ENCODE peak calls at places on chromosomes 1 and 21, in eight cellular contexts. I, C, E, L, G, B, Q and T are unnamed samples.
A peak's percentile ranks its signal among the peaks of the same experiment; 100 is the strongest.

GRCh38 chr1:178052650-178053461 is 41.0 kb upstream of the RASAL2 start:
- DNase-seq in I (no peak), C (peak; percentile 15), E (peak; percentile 52), L (no peak), G (peak; percentile 35), B (peak; percentile 54), Q (peak; percentile 44), T (no peak)

GRCh38 chr1:185400057-185400456 is 83.0 kb upstream of the IVNS1ABP start:
- DNase-seq in I (no peak), C (no peak), E (peak; percentile 80), L (peak; percentile 24), G (peak; percentile 76), B (peak; percentile 77), Q (peak; percentile 76), T (peak; percentile 55)

GRCh38 chr1:46442317-46443161 is 47.1 kb upstream of the DMBX1 start:
- DNase-seq in I (peak; percentile 48), C (peak; percentile 99), E (peak; percentile 37), L (peak; percentile 20), G (peak; percentile 76), B (peak; percentile 87), Q (peak; percentile 72), T (peak; percentile 34)

GRCh38 chr1:196128835-196129234 is 479.4 kb downstream of the KCNT2 start:
- DNase-seq in I (no peak), C (no peak), E (no peak), L (no peak), G (no peak), B (no peak), Q (no peak), T (no peak)

GRCh38 chr21:31530918-31531705 is 128.4 kb upstream of the SOD1 start:
- DNase-seq in I (no peak), C (no peak), E (peak; percentile 68), L (no peak), G (no peak), B (no peak), Q (no peak), T (no peak)

GRCh38 chr1:64195089-64195410 is 8.4 kb upstream of the UBE2U start:
- DNase-seq in I (no peak), C (no peak), E (no peak), L (no peak), G (peak; percentile 44), B (peak; percentile 42), Q (no peak), T (peak; percentile 8)

GRCh38 chr1:48823161-48823560 is 46.5 kb upstream of the BEND5 start:
- DNase-seq in I (no peak), C (no peak), E (no peak), L (no peak), G (no peak), B (no peak), Q (no peak), T (no peak)

GRCh38 chr21:29340228-29340627 is 41.5 kb downstream of the BACH1 start:
- DNase-seq in I (no peak), C (no peak), E (no peak), L (no peak), G (no peak), B (peak; percentile 37), Q (peak; percentile 59), T (no peak)

GRCh38 chr1:28062806-28063205 is 25.6 kb downstream of the EYA3 start:
- DNase-seq in I (no peak), C (no peak), E (no peak), L (no peak), G (no peak), B (peak; percentile 27), Q (no peak), T (no peak)

GRCh38 chr1:2273401-2274090 is 45.4 kb downstream of the SKI start:
- DNase-seq in I (no peak), C (no peak), E (no peak), L (no peak), G (no peak), B (no peak), Q (no peak), T (no peak)

GRCh38 chr1:204563780-204564179 is 47.6 kb downstream of the MDM4 start:
- DNase-seq in I (no peak), C (no peak), E (no peak), L (no peak), G (no peak), B (no peak), Q (no peak), T (no peak)

GRCh38 chr1:71944006-71944405 is 338.3 kb downstream of the NEGR1 start:
- DNase-seq in I (no peak), C (no peak), E (no peak), L (no peak), G (no peak), B (no peak), Q (no peak), T (no peak)

GRCh38 chr1:203325004-203325417 is 19.7 kb downstream of the BTG2 start:
- DNase-seq in I (no peak), C (peak; percentile 70), E (peak; percentile 80), L (no peak), G (peak; percentile 40), B (no peak), Q (no peak), T (no peak)

GRCh38 chr1:41666991-41667631 is 182.6 kb upstream of the EDN2 start:
- DNase-seq in I (no peak), C (no peak), E (no peak), L (no peak), G (no peak), B (peak; percentile 53), Q (no peak), T (no peak)

GRCh38 chr1:68551459-68551858 is 54.6 kb upstream of the DEPDC1 start:
- DNase-seq in I (no peak), C (no peak), E (no peak), L (no peak), G (no peak), B (no peak), Q (no peak), T (no peak)

GRCh38 chr1:161491472-161491871 is 13.8 kb upstream of the FCGR2A start:
- DNase-seq in I (no peak), C (no peak), E (no peak), L (no peak), G (no peak), B (no peak), Q (no peak), T (no peak)

GRCh38 chr1:94658221-94658620 is 116.7 kb upstream of the F3 start:
- DNase-seq in I (no peak), C (no peak), E (no peak), L (no peak), G (peak; percentile 99), B (peak; percentile 86), Q (peak; percentile 28), T (peak; percentile 7)

GRCh38 chr1:2840036-2840809 is 38.7 kb upstream of the TTC34 start:
- DNase-seq in I (no peak), C (peak; percentile 56), E (no peak), L (no peak), G (no peak), B (no peak), Q (no peak), T (no peak)

GRCh38 chr1:117607471-117607870 is 1.6 kb downstream of the TENT5C start:
- DNase-seq in I (peak; percentile 49), C (peak; percentile 74), E (no peak), L (no peak), G (no peak), B (no peak), Q (no peak), T (no peak)

GRCh38 chr1:1926886-1927660 is 8.0 kb upstream of the TMEM52 start:
- DNase-seq in I (no peak), C (no peak), E (no peak), L (no peak), G (no peak), B (no peak), Q (no peak), T (no peak)

GRCh38 chr1:59768752-59769411 is 45.9 kb upstream of the HOOK1 start:
- DNase-seq in I (no peak), C (no peak), E (no peak), L (no peak), G (no peak), B (no peak), Q (no peak), T (no peak)

GRCh38 chr1:89023026-89023425 is 360 bp upstream of the GBP3 start:
- DNase-seq in I (no peak), C (no peak), E (no peak), L (no peak), G (no peak), B (no peak), Q (no peak), T (no peak)

GRCh38 chr1:89025928-89026327 is 3.3 kb upstream of the GBP3 start:
- DNase-seq in I (no peak), C (no peak), E (no peak), L (no peak), G (no peak), B (no peak), Q (no peak), T (no peak)

GRCh38 chr1:89022167-89022959 is at the start of gene GBP3:
- DNase-seq in I (no peak), C (no peak), E (peak; percentile 36), L (peak; percentile 11), G (peak; percentile 79), B (peak; percentile 72), Q (peak; percentile 84), T (peak; percentile 43)
- H3K4me3 ChIP-seq in I (peak within 1 kb of the TSS; percentile 53), C (no peak within 1 kb of the TSS), E (peak within 1 kb of the TSS; percentile 78), L (peak within 1 kb of the TSS; percentile 79), G (peak within 1 kb of the TSS; percentile 86), B (peak within 1 kb of the TSS; percentile 90), Q (peak within 1 kb of the TSS; percentile 84), T (peak within 1 kb of the TSS; percentile 56)

DNA sequence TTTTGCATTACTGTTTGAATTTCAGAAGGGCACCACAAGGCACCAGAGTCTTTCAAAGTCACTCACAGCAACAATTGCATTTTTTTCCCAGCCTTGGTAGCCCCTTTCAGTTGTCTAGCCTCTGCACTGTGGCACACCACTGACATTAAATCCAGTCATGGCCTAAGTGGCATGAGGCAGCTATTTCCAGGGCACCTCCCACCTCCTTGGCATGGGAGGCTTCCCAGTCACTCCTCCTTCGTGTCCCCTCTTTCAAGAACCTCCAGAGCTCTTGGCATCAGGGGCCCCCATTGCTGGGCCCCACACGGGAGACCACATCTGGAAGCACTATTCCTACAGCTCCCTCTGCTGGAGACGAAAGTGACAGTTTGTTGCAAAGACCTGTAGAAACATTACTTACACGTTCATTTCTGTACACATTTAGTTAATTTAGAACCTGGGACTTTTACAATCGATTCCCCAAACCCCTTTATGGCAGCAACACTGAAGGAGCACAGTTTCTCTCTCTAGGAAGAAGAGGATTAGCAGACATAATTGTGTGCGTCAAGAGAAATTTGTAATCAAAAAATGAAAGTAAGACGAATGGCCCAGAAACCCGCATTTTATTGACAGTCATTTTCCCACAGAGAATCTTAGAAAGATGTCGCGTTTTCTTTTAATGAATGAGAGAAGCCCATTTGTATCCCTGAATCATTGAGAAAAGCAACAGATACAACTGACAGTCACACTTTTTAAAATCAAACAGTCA is 5.7 kb upstream of the CHD5 start:
- DNase-seq in I (no peak), C (peak; percentile 80), E (no peak), L (no peak), G (peak; percentile 49), B (peak; percentile 57), Q (peak; percentile 52), T (no peak)
- TF ChIP-seq CTCF in I (no peak), C (peak; percentile 93), E (peak; percentile 48), L (peak; percentile 52), G (peak; percentile 53), B (peak; percentile 51), Q (peak; percentile 59), T (peak; percentile 55)

GRCh38 chr1:156927215-156928042 is 7.0 kb downstream of the LRRC71 start:
- DNase-seq in I (peak; percentile 34), C (peak; percentile 97), E (peak; percentile 34), L (peak; percentile 26), G (peak; percentile 67), B (peak; percentile 63), Q (peak; percentile 64), T (no peak)
- H3K4me3 ChIP-seq in I (peak overlapping the region; percentile 34), C (peak overlapping the region; percentile 75), E (peak overlapping the region; percentile 29), L (peak overlapping the region; percentile 50), G (peak overlapping the region; percentile 15), B (no peak overlapping the region), Q (peak overlapping the region; percentile 39), T (peak overlapping the region; percentile 49)

GRCh38 chr1:24830680-24831272 is 85.5 kb downstream of the CLIC4 start:
- DNase-seq in I (no peak), C (peak; percentile 82), E (peak; percentile 66), L (peak; percentile 36), G (peak; percentile 87), B (peak; percentile 81), Q (peak; percentile 89), T (peak; percentile 37)
- TF ChIP-seq CTCF in I (peak; percentile 89), C (peak; percentile 92), E (peak; percentile 58), L (peak; percentile 84), G (peak; percentile 72), B (peak; percentile 88), Q (peak; percentile 68), T (peak; percentile 61)